ENCODE peak calls at places on chromosomes 1 and 21, in ten cellular contexts. K is CD8-positive, alpha-beta memory T cell; X is heart left ventricle; D is IMR-90; T is HT-29; E is glutamatergic neuron; Q is pulmonary artery endothelial cell; P is nucleus accumbens; G is amygdala; R is GM12891. J is an unnamed sample.

GRCh38 chr1:8059161-8059622 is 33.1 kb upstream of the ERRFI1 start:
- DNase-seq in R (no peak), G (no peak), K (no peak), T (no peak), E (no peak), P (no peak), D (peak; percentile 75), Q (no peak), X (no peak), J (no peak)

GRCh38 chr1:64476251-64476952 is 6.5 kb downstream of the CACHD1 start:
- DNase-seq in Q (peak; percentile 86), T (no peak), D (peak; percentile 87), P (no peak), K (no peak), R (no peak), X (no peak), E (no peak), G (no peak), J (no peak)

GRCh38 chr21:46096997-46097825 is 701 bp upstream of the COL6A2 start:
- DNase-seq in P (no peak), G (no peak), E (peak; percentile 31), Q (no peak), D (no peak), K (no peak), T (no peak), X (peak; percentile 61), R (no peak), J (no peak)

GRCh38 chr1:36517019-36517387 is 34.3 kb upstream of the CSF3R start:
- DNase-seq in E (no peak), T (no peak), Q (no peak), D (no peak), G (no peak), R (no peak), P (no peak), X (no peak), K (no peak), J (no peak)

GRCh38 chr1:172960454-172961208 is 90.1 kb downstream of the TNFSF18 start:
- DNase-seq in E (no peak), Q (no peak), G (no peak), R (no peak), D (peak; percentile 87), P (no peak), K (no peak), X (no peak), T (no peak), J (no peak)

GRCh38 chr1:245039196-245039595 is 115.6 kb upstream of the KIF26B start:
- DNase-seq in E (no peak), G (no peak), T (no peak), D (no peak), P (no peak), K (no peak), Q (no peak), R (no peak), X (no peak), J (no peak)

GRCh38 chr21:45809421-45809820 is 165.9 kb downstream of the PCBP3 start:
- DNase-seq in D (no peak), G (no peak), E (no peak), Q (no peak), T (no peak), P (no peak), R (no peak), X (no peak), K (no peak), J (no peak)

GRCh38 chr1:165907256-165907857 is 79.9 kb downstream of the UCK2 start:
- DNase-seq in P (no peak), E (no peak), Q (no peak), D (peak; percentile 80), G (no peak), X (no peak), K (no peak), T (no peak), R (no peak), J (no peak)

GRCh38 chr1:226121587-226122400 is 59.3 kb downstream of the H3-3A start:
- DNase-seq in P (peak; percentile 58), D (peak; percentile 26), X (peak; percentile 85), E (peak; percentile 85), R (peak; percentile 89), T (peak; percentile 73), K (peak; percentile 70), Q (no peak), G (peak; percentile 63), J (no peak)

GRCh38 chr1:12717301-12717838 is 1.5 kb downstream of the AADACL3 start:
- DNase-seq in E (no peak), X (no peak), T (no peak), R (no peak), G (no peak), K (no peak), P (no peak), D (no peak), Q (no peak), J (no peak)

GRCh38 chr1:206582537-206583460 is 29.5 kb downstream of the EIF2D start:
- DNase-seq in R (no peak), D (no peak), T (no peak), E (no peak), G (no peak), X (no peak), P (no peak), K (no peak), Q (no peak), J (no peak)

GRCh38 chr1:115706774-115707425 is 61.6 kb downstream of the CASQ2 start:
- DNase-seq in T (peak; percentile 53), E (no peak), P (no peak), R (peak; percentile 28), K (no peak), G (no peak), X (no peak), Q (peak; percentile 10), D (peak; percentile 63), J (no peak)

GRCh38 chr21:21188513-21189188 is 190.4 kb downstream of the NCAM2 start:
- DNase-seq in X (no peak), K (no peak), E (no peak), T (no peak), P (no peak), R (no peak), D (no peak), Q (no peak), G (no peak), J (no peak)

GRCh38 chr1:184507604-184508289 is 120.9 kb downstream of the C1orf21 start:
- DNase-seq in X (no peak), D (peak; percentile 27), R (no peak), T (peak; percentile 29), K (no peak), G (no peak), Q (no peak), E (no peak), P (no peak), J (no peak)

J was measured in anterior cingulate cortex.